ENCODE peak calls at places on chromosomes 6 and 20, in seven cellular contexts. Y, Z, U, W, X, S and E are unnamed samples.

GRCh38 chr6:90365565-90366219 is 69.0 kb upstream of the BACH2 start:
- DNase-seq in Y (no peak), Z (no peak), U (no peak), W (no peak), X (no peak), S (no peak), E (no peak)

GRCh38 chr6:24666097-24666615 is 543 bp downstream of the TDP2 start:
- DNase-seq in Y (no peak), Z (peak; percentile 35), U (peak; percentile 66), W (peak; percentile 40), X (no peak), S (no peak), E (no peak)

GRCh38 chr6:156914171-156914570 is 137.0 kb downstream of the ARID1B start:
- DNase-seq in Y (no peak), Z (no peak), U (no peak), W (no peak), X (no peak), S (no peak), E (no peak)

GRCh38 chr20:13220194-13220856 is 749 bp upstream of the ISM1 start:
- DNase-seq in Y (no peak), Z (peak; percentile 3), U (peak; percentile 66), W (no peak), X (peak; percentile 81), S (no peak), E (peak; percentile 55)

GRCh38 chr6:136103763-136104311 is 146.3 kb downstream of the MTFR2 start:
- DNase-seq in Y (peak; percentile 38), Z (no peak), U (peak; percentile 48), W (no peak), X (peak; percentile 48), S (no peak), E (no peak)

GRCh38 chr6:113596907-113597583 is 260.1 kb upstream of the MARCKS start:
- DNase-seq in Y (no peak), Z (peak; percentile 63), U (no peak), W (no peak), X (no peak), S (no peak), E (no peak)

GRCh38 chr6:21123485-21124436 is 469.8 kb upstream of the SOX4 start:
- DNase-seq in Y (no peak), Z (no peak), U (no peak), W (no peak), X (no peak), S (no peak), E (no peak)

GRCh38 chr6:35202066-35202546 is 11.7 kb upstream of the SCUBE3 start:
- DNase-seq in Y (no peak), Z (no peak), U (no peak), W (no peak), X (no peak), S (no peak), E (no peak)

GRCh38 chr6:150336299-150336698 is 32.5 kb upstream of the IYD start:
- DNase-seq in Y (no peak), Z (peak; percentile 7), U (no peak), W (no peak), X (no peak), S (peak; percentile 53), E (no peak)

GRCh38 chr20:46204594-46205205 is 86.6 kb downstream of the CD40 start:
- DNase-seq in Y (no peak), Z (no peak), U (no peak), W (no peak), X (no peak), S (no peak), E (no peak)

GRCh38 chr20:13035399-13036173 is 26.8 kb downstream of the SPTLC3 start:
- DNase-seq in Y (no peak), Z (no peak), U (no peak), W (no peak), X (no peak), S (no peak), E (no peak)

GRCh38 chr6:169589293-169589692 is 112.5 kb downstream of the WDR27 start:
- DNase-seq in Y (no peak), Z (no peak), U (no peak), W (no peak), X (no peak), S (no peak), E (no peak)

GRCh38 chr6:35148167-35148741 is 7.1 kb upstream of the TCP11 start:
- DNase-seq in Y (no peak), Z (peak; percentile 77), U (no peak), W (no peak), X (peak; percentile 60), S (peak; percentile 32), E (no peak)

GRCh38 chr6:16480780-16481179 is 242.4 kb downstream of the GMPR start:
- DNase-seq in Y (no peak), Z (no peak), U (no peak), W (no peak), X (no peak), S (no peak), E (no peak)

GRCh38 chr6:123434186-123434585 is 202.6 kb downstream of the TRDN start:
- DNase-seq in Y (no peak), Z (no peak), U (no peak), W (no peak), X (no peak), S (no peak), E (no peak)

GRCh38 chr6:36334832-36335459 is 1.7 kb downstream of the BNIP5 start:
- DNase-seq in Y (peak; percentile 60), Z (no peak), U (no peak), W (no peak), X (no peak), S (no peak), E (no peak)

GRCh38 chr6:155158044-155158843 is 105.6 kb upstream of the CLDN20 start:
- DNase-seq in Y (no peak), Z (peak; percentile 13), U (no peak), W (no peak), X (no peak), S (no peak), E (no peak)

GRCh38 chr6:107046316-107046715 is 18.3 kb downstream of the MTRES1 start:
- DNase-seq in Y (no peak), Z (no peak), U (peak; percentile 61), W (no peak), X (no peak), S (no peak), E (no peak)

DNA sequence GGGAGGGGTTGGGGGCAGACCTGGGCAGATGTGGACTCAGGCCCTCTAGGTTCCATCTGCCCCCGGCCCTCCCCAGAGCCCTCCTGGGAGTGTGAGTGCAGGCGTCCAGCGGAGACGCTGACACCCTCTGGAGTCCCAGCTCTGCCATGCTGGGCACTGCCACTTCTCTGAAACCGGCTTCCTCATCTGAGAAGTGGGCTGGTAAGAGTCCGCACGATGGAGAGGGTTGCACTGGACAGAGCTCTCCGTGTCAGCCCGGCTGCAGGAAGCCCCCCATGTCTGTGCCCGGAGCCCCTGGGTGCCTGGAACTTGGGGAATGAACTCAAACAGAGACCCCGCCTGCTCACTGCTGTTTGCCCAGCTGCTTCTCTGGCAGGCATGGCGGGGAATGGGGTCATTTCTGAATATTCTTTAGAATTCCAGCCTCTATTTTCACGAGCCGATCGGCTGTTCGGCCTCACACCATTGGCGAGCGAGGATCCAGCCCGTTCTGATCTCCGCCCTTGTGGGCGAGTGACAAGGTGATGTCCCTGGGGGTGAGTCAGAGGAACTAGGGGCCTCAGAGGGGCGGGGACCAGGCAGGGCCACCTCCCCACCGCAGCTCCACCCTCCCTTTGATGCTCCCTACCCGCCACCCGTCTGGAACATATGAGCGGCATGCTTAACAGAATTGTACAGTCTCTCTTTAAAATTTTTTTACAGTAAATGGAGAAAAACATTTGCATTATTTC is 47.8 kb upstream of the GATA5 start:
- DNase-seq in Y (peak; percentile 80), Z (no peak), U (peak; percentile 60), W (peak; percentile 98), X (no peak), S (no peak), E (no peak)
- TF ChIP-seq RFX5 in Y (no peak), Z (no peak), U (no peak), W (no peak), X (no peak), S (no peak), E (no peak)

DNA sequence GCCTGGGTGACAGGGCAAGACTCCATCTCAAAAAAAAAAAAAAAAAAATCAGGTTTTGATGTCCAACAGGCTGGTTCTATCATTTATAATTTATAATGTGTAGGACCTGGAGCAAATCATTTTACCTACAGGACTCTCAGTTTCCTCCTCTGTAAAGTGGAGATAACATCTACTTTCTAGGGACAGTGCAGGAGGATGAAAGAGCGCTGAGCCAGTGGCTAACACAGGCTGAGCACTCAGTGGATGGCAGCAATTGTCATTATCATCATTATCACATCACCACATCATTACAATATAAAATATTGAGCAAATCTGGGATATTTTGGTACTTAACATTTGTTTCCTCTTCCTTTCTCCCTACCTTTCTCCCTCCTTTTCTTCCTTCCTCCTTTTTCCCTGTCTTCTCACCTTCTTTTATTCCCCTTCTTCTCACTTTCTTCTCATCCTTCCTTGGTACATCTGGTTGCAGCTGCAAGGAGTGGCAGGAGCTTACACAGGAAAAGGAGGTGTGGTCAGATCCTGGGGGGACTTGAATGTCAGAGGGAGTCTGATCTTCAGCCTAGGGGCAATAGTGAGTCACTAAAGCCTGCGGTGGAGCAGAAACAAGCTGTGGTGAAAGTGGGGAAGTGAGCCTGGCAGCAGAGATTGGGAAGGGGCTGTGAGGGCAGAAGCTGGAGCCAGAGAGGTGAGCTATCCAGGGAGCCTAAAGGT is 24.6 kb upstream of the CTNNBL1 start:
- DNase-seq in Y (no peak), Z (no peak), U (no peak), W (no peak), X (no peak), S (no peak), E (no peak)
- TF ChIP-seq RFX5 in Y (no peak), Z (no peak), U (no peak), W (no peak), X (no peak), S (no peak), E (no peak)

GRCh38 chr20:44735816-44736169 is 9.9 kb upstream of the KCNK15 start:
- DNase-seq in Y (no peak), Z (no peak), U (no peak), W (no peak), X (no peak), S (no peak), E (no peak)

GRCh38 chr20:44736170-44737021 is 9.3 kb upstream of the KCNK15 start:
- DNase-seq in Y (peak; percentile 96), Z (peak; percentile 74), U (no peak), W (peak; percentile 73), X (peak; percentile 58), S (no peak), E (peak; percentile 86)

GRCh38 chr20:44739952-44740351 is 5.7 kb upstream of the KCNK15 start:
- DNase-seq in Y (no peak), Z (no peak), U (no peak), W (no peak), X (no peak), S (no peak), E (no peak)

GRCh38 chr20:44737116-44737515 is 8.5 kb upstream of the KCNK15 start:
- DNase-seq in Y (no peak), Z (no peak), U (no peak), W (no peak), X (no peak), S (no peak), E (no peak)

GRCh38 chr20:44738779-44739477 is 6.7 kb upstream of the KCNK15 start:
- DNase-seq in Y (peak; percentile 89), Z (peak; percentile 67), U (peak; percentile 88), W (peak; percentile 88), X (peak; percentile 75), S (peak; percentile 63), E (peak; percentile 94)
- TF ChIP-seq RFX5 in Y (no peak), Z (no peak), U (no peak), W (no peak), X (no peak), S (no peak), E (no peak)

DNA sequence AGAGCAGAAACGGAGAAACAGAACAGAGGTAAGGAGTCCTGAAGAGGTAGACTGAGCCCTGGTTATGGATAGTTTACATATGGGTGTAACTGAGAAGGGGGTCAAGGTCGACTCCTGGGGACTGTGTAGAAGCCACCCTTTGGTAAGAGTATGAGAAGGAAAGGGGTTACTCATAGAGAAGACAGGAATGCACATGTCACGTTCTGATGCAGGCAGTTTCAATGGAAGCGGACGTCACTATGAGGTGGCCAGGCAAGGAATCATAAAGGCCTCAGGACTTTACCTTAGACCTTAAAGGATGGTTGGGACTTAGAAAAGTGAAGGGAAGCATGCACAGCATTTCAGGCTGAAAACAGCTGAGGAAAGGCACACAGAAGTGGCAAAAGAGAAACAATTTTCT is 25.1 kb downstream of the RGS17 start:
- DNase-seq in Y (no peak), Z (no peak), U (no peak), W (no peak), X (no peak), S (no peak), E (no peak)
- TF ChIP-seq RFX5 in Y (no peak), Z (no peak), U (no peak), W (no peak), X (no peak), S (no peak), E (no peak)